ENCODE peak calls at places on chromosomes 16 and 17, in eight cellular contexts. T is ELF-1; K is H54; B is lower leg skin; P is stimulated activated CD4-positive, alpha-beta T cell treated with anti-CD3 and anti-CD28 coated beads, Interleukin-1b, Interleukin-23, amount 100 ng/mL, for 48 hours; M is progenitor cell of endocrine pancreas; X is kidney epithelial cell; J is B cell. U is an unnamed sample.
A peak's percentile ranks its signal among the peaks of the same experiment; 100 is the strongest.

GRCh38 chr17:50865060-50865867 is 890 bp downstream of the TOB1 start:
- DNase-seq in T (peak; percentile 67), B (peak; percentile 92), X (no peak), P (peak; percentile 42), M (peak; percentile 22), J (no peak), K (no peak), U (peak; percentile 53)

GRCh38 chr17:44198721-44199552 is 747 bp downstream of the ATXN7L3 start:
- DNase-seq in K (no peak), B (peak; percentile 92), P (peak; percentile 39), J (peak; percentile 97), T (no peak), X (no peak), M (peak; percentile 56), U (peak; percentile 95)

GRCh38 chr16:79610771-79611170 is 10.2 kb upstream of the MAF start:
- DNase-seq in J (no peak), B (no peak), X (no peak), M (no peak), K (no peak), T (no peak), P (no peak), U (no peak)

GRCh38 chr16:48834576-48834975 is 224.6 kb upstream of the N4BP1 start:
- DNase-seq in P (no peak), M (no peak), T (peak; percentile 18), J (no peak), K (no peak), X (no peak), B (peak; percentile 48), U (no peak)

GRCh38 chr16:79286646-79287423 is 313.7 kb downstream of the MAF start:
- DNase-seq in P (peak; percentile 48), X (no peak), M (no peak), J (peak; percentile 61), K (no peak), T (peak; percentile 10), B (no peak), U (peak; percentile 16)

GRCh38 chr17:82005701-82006348 is 16.9 kb downstream of the CENPX start:
- DNase-seq in K (no peak), P (no peak), T (no peak), X (no peak), M (no peak), B (no peak), J (no peak), U (no peak)

GRCh38 chr16:23362460-23363317 is 60.6 kb downstream of the SCNN1B start:
- DNase-seq in K (no peak), M (no peak), B (peak; percentile 90), X (no peak), T (peak; percentile 48), J (no peak), P (no peak), U (no peak)

GRCh38 chr17:34347063-34347462 is 9.2 kb upstream of the CCL13 start:
- DNase-seq in P (no peak), B (peak; percentile 66), X (no peak), M (no peak), K (no peak), T (no peak), J (no peak), U (no peak)

GRCh38 chr17:73924488-73925186 is 278.8 kb upstream of the RPL38 start:
- DNase-seq in P (no peak), M (no peak), B (peak; percentile 17), K (no peak), X (no peak), J (no peak), T (no peak), U (no peak)

GRCh38 chr17:3744032-3744431 is 20.3 kb downstream of the HASPIN start:
- DNase-seq in M (no peak), K (no peak), X (no peak), J (no peak), T (no peak), P (no peak), B (no peak), U (no peak)

GRCh38 chr17:31250229-31250628 is 46.8 kb downstream of the OMG start:
- DNase-seq in M (no peak), J (no peak), B (no peak), X (no peak), T (no peak), P (no peak), K (no peak), U (peak; percentile 40)

GRCh38 chr17:81033535-81034167 is 1.3 kb upstream of the BAIAP2 start:
- DNase-seq in T (no peak), P (no peak), K (no peak), X (no peak), M (no peak), B (no peak), J (no peak), U (no peak)

GRCh38 chr16:54467398-54467797 is 180.8 kb upstream of the IRX3 start:
- DNase-seq in T (no peak), P (no peak), X (no peak), K (no peak), M (no peak), B (no peak), J (no peak), U (no peak)